ENCODE peak calls at places on chromosomes 13 and 19, in six cellular contexts. U is mammary epithelial cell; G is endodermal cell; M is heart left ventricle; L is CD8-positive, alpha-beta T cell; J is CD4-positive, alpha-beta memory T cell. T is an unnamed sample. For H3K4me1, the result is how much of the 10 kb centered on the place peaks cover.

GRCh38 chr13:38166121-38166520 is 183.5 kb upstream of the UFM1 start:
- DNase-seq in L (no peak), G (no peak), U (no peak), M (no peak), J (no peak), T (no peak)

GRCh38 chr19:43465468-43466120 is at the start of gene LYPD3:
- DNase-seq in G (peak), L (no peak), M (no peak), U (peak), J (no peak), T (no peak)

GRCh38 chr13:107864543-107865460 is 350.5 kb downstream of the LIG4 start:
- DNase-seq in J (no peak), G (peak), M (no peak), U (peak), L (no peak), T (peak)

GRCh38 chr19:31947436-31947835 is 398.0 kb upstream of the ZNF507 start:
- DNase-seq in G (no peak), U (no peak), J (no peak), L (no peak), M (no peak), T (peak)

GRCh38 chr13:76646946-76647345 is 239.3 kb downstream of the KCTD12 start:
- DNase-seq in U (no peak), G (no peak), M (no peak), L (no peak), J (no peak), T (no peak)

GRCh38 chr13:45194081-45194939 is 6.5 kb downstream of the KCTD4 start:
- DNase-seq in L (no peak), J (no peak), G (peak), M (peak), U (peak), T (no peak)

GRCh38 chr13:100176781-100177389 is 88.0 kb downstream of the PCCA start:
- DNase-seq in J (no peak), U (peak), G (no peak), L (no peak), M (no peak), T (peak)

GRCh38 chr19:32650671-32651070 is 24.3 kb downstream of the ANKRD27 start:
- DNase-seq in L (no peak), J (no peak), U (no peak), G (no peak), M (no peak), T (no peak)

GRCh38 chr13:109869312-109870237 is 83.2 kb upstream of the IRS2 start:
- DNase-seq in J (no peak), G (peak), M (peak), U (peak), L (peak), T (peak)

GRCh38 chr13:33351324-33351723 is 65.8 kb upstream of the STARD13 start:
- DNase-seq in L (no peak), G (no peak), J (no peak), M (peak), U (no peak), T (peak)

GRCh38 chr13:30744056-30744684 is 8.8 kb downstream of the ALOX5AP start:
- DNase-seq in U (peak), M (no peak), G (no peak), L (peak), J (peak), T (no peak)

GRCh38 chr13:49627831-49628652 is at the start of gene ARL11:
- DNase-seq in M (peak), U (no peak), L (peak), J (peak), G (peak), T (peak)

GRCh38 chr19:6471076-6471475 is 7.0 kb downstream of the CRB3 start:
- DNase-seq in L (no peak), U (no peak), J (no peak), G (peak), M (no peak), T (no peak)

GRCh38 chr19:11191273-11191755 is 6.0 kb downstream of the KANK2 start:
- DNase-seq in G (peak), J (no peak), M (peak), U (peak), L (no peak), T (peak)

GRCh38 chr13:100068532-100068931 is 20.4 kb upstream of the PCCA start:
- DNase-seq in J (no peak), U (no peak), G (no peak), M (no peak), L (no peak), T (no peak)

GRCh38 chr19:22608441-22608840 is 25.7 kb upstream of the ZNF492 start:
- DNase-seq in M (no peak), G (no peak), J (no peak), U (no peak), L (no peak), T (no peak)

GRCh38 chr13:111536239-111536638 is 215.8 kb downstream of the TEX29 start:
- DNase-seq in U (no peak), M (no peak), L (no peak), G (no peak), J (no peak), T (no peak)

GRCh38 chr13:102642029-102642428 is 45.2 kb downstream of the TPP2 start:
- DNase-seq in M (no peak), G (no peak), U (no peak), J (no peak), L (no peak), T (no peak)

GRCh38 chr19:31223805-31224534 is 125.3 kb downstream of the TSHZ3 start:
- DNase-seq in U (no peak), J (no peak), L (no peak), M (no peak), G (no peak), T (peak)

GRCh38 chr13:25330541-25330940 is 29.1 kb downstream of the NUP58 start:
- DNase-seq in J (no peak), L (no peak), G (no peak), U (peak), M (no peak), T (no peak)

GRCh38 chr13:79560954-79561353 is 80.0 kb downstream of the NDFIP2 start:
- DNase-seq in M (no peak), U (peak), G (no peak), J (no peak), L (no peak), T (no peak)

GRCh38 chr19:38182536-38183210 is 41.3 kb downstream of the DPF1 start:
- DNase-seq in M (no peak), G (no peak), U (no peak), J (no peak), L (no peak), T (no peak)

GRCh38 chr13:41401371-41401770 is 56.0 kb upstream of the RGCC start:
- DNase-seq in L (no peak), U (no peak), G (peak), J (no peak), M (no peak), T (peak)

GRCh38 chr13:50693755-50694154 is 149.7 kb downstream of the DLEU7 start:
- DNase-seq in L (no peak), G (no peak), J (no peak), M (peak), U (no peak), T (peak)

DNA sequence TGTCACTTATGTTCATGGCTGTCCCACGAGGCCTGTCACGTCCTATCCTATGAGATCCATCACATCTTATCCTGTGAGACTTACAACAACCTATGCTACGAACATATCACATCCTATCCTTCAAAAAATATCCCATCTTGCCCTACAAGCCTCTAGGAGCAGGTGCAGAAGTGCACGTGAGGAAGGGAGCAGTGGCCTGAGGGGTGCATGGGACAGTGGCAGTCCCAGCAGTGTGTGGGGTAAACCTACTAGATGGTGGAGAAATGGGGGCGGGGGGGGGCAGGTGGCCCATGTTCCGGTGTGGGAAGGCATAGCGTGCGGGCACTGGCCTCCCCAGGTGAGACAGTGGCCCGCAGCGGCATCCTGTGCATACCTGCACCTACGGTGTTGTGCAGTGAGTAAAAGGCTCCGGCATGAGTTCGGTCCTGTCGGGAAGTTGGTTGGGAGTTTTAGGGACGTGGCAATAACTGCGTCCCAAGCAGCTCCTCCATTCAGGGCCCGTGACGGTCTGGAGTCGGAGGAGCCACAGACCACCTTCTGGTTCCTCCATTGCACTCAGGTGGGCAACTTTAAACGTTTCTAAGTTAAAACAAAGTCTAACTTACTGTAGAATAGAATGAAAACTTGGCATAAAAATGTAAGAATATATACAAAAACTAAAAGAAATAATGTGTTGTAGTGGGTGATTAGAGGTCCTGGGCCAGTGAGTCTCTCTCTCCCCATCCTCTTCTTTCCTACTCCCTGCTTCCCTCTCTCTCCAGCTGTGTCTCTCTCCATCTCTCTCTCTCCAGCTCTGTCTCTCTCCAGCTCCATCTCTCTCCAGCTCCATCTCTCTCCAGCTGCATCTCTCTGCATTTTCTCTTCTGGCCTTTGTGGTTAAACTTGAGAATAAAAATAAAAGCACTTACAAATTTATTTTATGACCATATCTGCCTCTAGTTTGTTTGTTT is 42.1 kb downstream of the ATP11A start:
- DNase-seq in U (no peak), J (no peak), M (no peak), L (no peak), G (no peak), T (no peak)
- H3K4me1 ChIP-seq in U (under half), J (under half), M (half or more), L (under half), G (under half), T (under half)

GRCh38 chr13:75390229-75390628 is 91.7 kb downstream of the TBC1D4 start:
- DNase-seq in J (no peak), G (no peak), M (no peak), L (no peak), U (no peak), T (no peak)
- H3K4me1 ChIP-seq in J (under half), G (under half), M (under half), L (under half), U (under half), T (under half)

GRCh38 chr19:13012690-13013608 is 17.7 kb downstream of the NFIX start:
- DNase-seq in M (peak), J (peak), U (peak), G (peak), L (peak), T (peak)

GRCh38 chr19:13013649-13014048 is 18.4 kb downstream of the NFIX start:
- DNase-seq in U (no peak), L (no peak), J (no peak), M (no peak), G (no peak), T (no peak)

GRCh38 chr19:13015361-13016231 is 20.3 kb downstream of the NFIX start:
- DNase-seq in M (no peak), U (peak), J (no peak), L (no peak), G (peak), T (peak)

GRCh38 chr19:13014921-13015280 is 19.6 kb downstream of the NFIX start:
- DNase-seq in G (no peak), U (no peak), M (no peak), L (no peak), J (no peak), T (no peak)

GRCh38 chr19:13014101-13014920 is 19.0 kb downstream of the NFIX start:
- DNase-seq in J (no peak), M (no peak), L (no peak), G (peak), U (peak), T (no peak)
- H3K4me1 ChIP-seq in J (under half), M (half or more), L (under half), G (under half), U (half or more), T (under half)

GRCh38 chr13:104898484-104898883 is 1637.0 kb downstream of the EFNB2 start:
- DNase-seq in M (no peak), G (no peak), J (no peak), L (no peak), U (no peak), T (no peak)
- H3K4me1 ChIP-seq in M (under half), G (under half), J (under half), L (under half), U (under half), T (under half)

DNA sequence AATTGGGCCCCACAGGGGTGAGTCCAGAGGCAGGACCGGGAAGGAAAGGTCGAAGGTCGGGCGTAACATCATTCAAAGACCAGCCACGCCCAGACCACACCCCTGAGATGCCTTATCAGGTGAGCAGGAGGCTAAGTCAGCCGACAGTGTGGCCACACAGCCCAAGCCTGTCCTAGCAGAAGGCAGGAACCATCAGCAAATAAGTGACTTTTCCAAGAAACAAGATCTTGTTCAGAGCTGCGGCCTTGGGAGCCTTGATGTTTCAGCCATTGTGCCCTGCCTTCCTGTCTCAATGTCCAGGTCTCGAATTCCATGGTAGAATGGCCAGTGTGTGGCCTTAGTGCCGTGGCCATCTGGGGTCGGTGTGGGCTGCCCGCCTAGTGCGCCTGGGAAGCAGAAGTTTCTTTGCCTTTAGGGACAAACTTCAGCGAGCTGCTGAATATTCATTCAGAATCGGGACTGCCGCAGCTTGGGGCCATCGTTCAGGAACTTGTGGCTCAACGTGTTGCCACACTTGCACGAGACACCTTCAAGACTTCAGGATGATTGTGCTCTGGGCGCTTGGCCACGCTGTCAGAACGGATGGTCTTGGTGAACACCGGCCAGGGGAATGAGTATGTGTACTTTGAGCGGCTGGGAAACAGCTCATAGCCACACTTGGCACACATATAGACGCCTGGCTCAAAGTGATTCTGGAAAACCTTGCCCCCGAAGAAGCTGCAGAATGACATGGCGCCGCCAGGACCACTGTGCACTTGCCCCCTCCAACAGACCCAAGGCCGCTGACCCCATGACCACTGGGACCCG is 6.1 kb upstream of the IFNL4 start:
- DNase-seq in J (no peak), U (no peak), G (no peak), M (no peak), L (no peak), T (no peak)
- H3K4me1 ChIP-seq in J (under half), U (under half), G (under half), M (under half), L (under half), T (under half)

T was measured in SJCRH30.